ENCODE peak calls at places on chromosomes 16 and 17, in five cellular contexts. I, B, Z, K and D are unnamed samples.

GRCh38 chr17:74972107-74972972 is at the start of gene HID1:
- DNase-seq in I (no peak), B (peak; percentile 91), Z (peak; percentile 84), K (peak; percentile 87), D (peak; percentile 96)

GRCh38 chr17:19534562-19535149 is 1.0 kb downstream of the SLC47A1 start:
- DNase-seq in I (no peak), Z (no peak), K (no peak), B (no peak), D (no peak)

GRCh38 chr16:73067671-73068545 is 20.0 kb upstream of the ZFHX3 start:
- DNase-seq in Z (no peak), K (no peak), I (peak; percentile 58), B (no peak), D (no peak)

GRCh38 chr16:69741951-69742904 is 12.5 kb downstream of the NOB1 start:
- DNase-seq in Z (peak; percentile 92), B (peak; percentile 90), I (peak; percentile 88), K (no peak), D (peak; percentile 75)

GRCh38 chr16:75012380-75013081 is 13.7 kb downstream of the ZNRF1 start:
- DNase-seq in I (no peak), B (no peak), Z (no peak), K (no peak), D (no peak)

GRCh38 chr17:82615084-82616020 is 32.9 kb downstream of the WDR45B start:
- DNase-seq in K (no peak), Z (no peak), I (no peak), B (no peak), D (no peak)

GRCh38 chr17:76623271-76624146 is 20.0 kb downstream of the ST6GALNAC1 start:
- DNase-seq in Z (peak; percentile 81), B (peak; percentile 80), I (peak; percentile 87), K (peak; percentile 80), D (peak; percentile 97)

GRCh38 chr16:19864566-19864965 is 20.1 kb downstream of the GPRC5B start:
- DNase-seq in I (peak; percentile 53), Z (no peak), B (no peak), K (no peak), D (no peak)

GRCh38 chr17:75743625-75744206 is 21.3 kb downstream of the GALK1 start:
- DNase-seq in I (no peak), B (no peak), Z (no peak), K (no peak), D (peak; percentile 70)

GRCh38 chr16:72099377-72099818 is 5.8 kb downstream of the DHX38 start:
- DNase-seq in I (no peak), Z (peak; percentile 27), K (peak; percentile 72), B (peak; percentile 41), D (no peak)

GRCh38 chr17:57911834-57912673 is 43.2 kb downstream of the CUEDC1 start:
- DNase-seq in B (peak; percentile 97), Z (peak; percentile 92), K (no peak), I (peak; percentile 97), D (peak; percentile 89)

GRCh38 chr16:87845213-87845612 is 24.1 kb downstream of the SLC7A5 start:
- DNase-seq in K (no peak), Z (no peak), I (no peak), B (no peak), D (no peak)

GRCh38 chr16:3654249-3654991 is at the start of gene DNASE1:
- DNase-seq in Z (peak; percentile 74), B (peak; percentile 66), I (peak; percentile 71), K (peak; percentile 76), D (no peak)
- H3K4me3 ChIP-seq in Z (no peak within 1 kb of the TSS), B (no peak within 1 kb of the TSS), I (no peak within 1 kb of the TSS), K (no peak within 1 kb of the TSS), D (no peak within 1 kb of the TSS)

DNA sequence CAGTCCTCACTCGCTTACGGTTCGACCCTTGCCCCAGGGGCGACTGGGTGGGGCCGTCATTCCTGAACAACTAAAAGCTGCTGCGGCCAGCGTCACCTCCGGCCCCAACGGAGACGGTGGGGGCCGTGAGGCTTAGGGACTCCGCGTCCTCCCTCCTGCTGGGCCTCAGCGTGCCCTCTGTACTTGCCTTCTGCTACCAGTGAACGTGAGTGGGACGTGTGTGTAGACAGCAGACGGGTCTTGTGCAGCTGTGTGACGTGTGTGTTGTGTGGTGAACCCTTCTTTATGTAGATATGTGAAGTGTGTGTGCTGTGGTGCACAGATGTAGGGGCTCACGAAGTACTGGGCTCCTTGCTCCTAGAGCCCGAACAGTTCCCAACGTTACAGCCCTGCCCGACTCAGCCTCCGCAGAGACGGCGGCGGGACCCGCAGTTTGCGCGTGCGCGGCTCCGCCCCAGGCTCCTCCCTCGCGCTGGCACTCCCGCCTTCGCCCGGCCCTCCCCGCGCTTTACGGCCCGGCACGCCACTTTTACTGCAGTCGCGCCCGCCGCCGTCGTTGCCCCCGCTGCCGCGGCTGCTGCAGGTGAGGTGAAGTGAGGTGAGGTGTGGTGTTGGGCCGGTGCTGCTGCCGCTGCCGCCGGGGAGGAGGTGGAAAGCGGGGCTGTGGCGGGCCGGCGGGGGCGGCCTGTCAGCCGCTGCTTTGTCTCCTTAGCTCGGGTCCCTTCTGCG is at the start of gene PHAF1:
- DNase-seq in I (peak; percentile 95), B (peak; percentile 96), K (peak; percentile 99), Z (peak; percentile 97), D (peak; percentile 96)
- TF ChIP-seq EP300 in I (no peak), B (no peak), K (no peak), Z (no peak), D (no peak)

GRCh38 chr17:8248751-8249607 is at the start of gene PFAS:
- DNase-seq in I (peak; percentile 97), B (peak; percentile 98), Z (peak; percentile 97), K (peak; percentile 89), D (peak; percentile 100)
- TF ChIP-seq POLR2AphosphoS5 in I (peak; percentile 88), B (peak; percentile 82), Z (peak; percentile 78), K (peak; percentile 67), D (peak; percentile 81)

GRCh38 chr17:30237296-30238002 is 2.0 kb upstream of the SLC6A4 start:
- DNase-seq in Z (no peak), K (no peak), B (no peak), I (no peak), D (peak; percentile 13)
- H3K4me3 ChIP-seq in Z (no peak overlapping the region), K (no peak overlapping the region), B (no peak overlapping the region), I (no peak overlapping the region), D (peak overlapping the region; percentile 66)

GRCh38 chr16:85888405-85889331 is 10.3 kb upstream of the IRF8 start:
- DNase-seq in K (no peak), B (no peak), Z (no peak), I (no peak), D (no peak)
- TF ChIP-seq EP300 in K (no peak), B (no peak), Z (no peak), I (no peak), D (no peak)

DNA sequence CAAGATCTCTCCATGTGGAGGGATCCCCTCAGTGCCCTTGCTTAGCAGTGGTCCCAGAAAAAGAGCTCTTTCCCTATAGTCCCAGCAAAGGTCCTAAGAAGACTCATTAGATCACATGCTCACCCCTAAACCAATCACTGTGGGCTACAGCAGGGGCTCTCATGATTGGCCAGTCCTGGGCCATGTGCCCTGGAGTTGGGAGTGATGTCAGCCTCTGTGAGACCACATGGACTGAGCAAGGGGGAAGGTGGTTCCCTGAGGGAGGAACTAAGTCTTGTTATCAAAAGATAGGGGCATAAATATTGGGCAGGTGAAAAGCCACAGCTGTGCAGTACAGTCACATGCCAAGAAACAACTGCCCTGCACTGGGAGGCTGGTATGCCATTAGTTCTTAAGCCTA is 51.3 kb downstream of the SCNN1B start:
- DNase-seq in K (peak; percentile 42), Z (no peak), I (peak; percentile 41), B (no peak), D (no peak)
- TF ChIP-seq POLR2AphosphoS5 in K (no peak), Z (no peak), I (no peak), B (no peak), D (no peak)